ENCODE peak calls at places on chromosomes 2 and 18, in six cellular contexts. H is EL, D is WTC11, X is G401, Q is astrocyte of the spinal cord, N is foreskin fibroblast. C is an unnamed sample.

GRCh38 chr2:236775521-236775920 is 205.9 kb downstream of the ACKR3 start:
- DNase-seq in H (no peak), D (no peak), X (no peak), Q (peak; percentile 27), N (no peak), C (no peak)

GRCh38 chr2:66228128-66228547 is 206.8 kb upstream of the MEIS1 start:
- DNase-seq in H (no peak), D (no peak), X (no peak), Q (no peak), N (no peak), C (no peak)

GRCh38 chr2:105771841-105772240 is 27.1 kb downstream of the NCK2 start:
- DNase-seq in H (no peak), D (no peak), X (no peak), Q (no peak), N (no peak), C (no peak)

GRCh38 chr2:28507806-28508764 is 12.2 kb downstream of the PLB1 start:
- DNase-seq in H (peak; percentile 7), D (no peak), X (no peak), Q (no peak), N (no peak), C (no peak)

GRCh38 chr2:46276652-46277051 is 20.6 kb upstream of the EPAS1 start:
- DNase-seq in H (peak; percentile 45), D (no peak), X (no peak), Q (no peak), N (no peak), C (no peak)

GRCh38 chr2:217993817-217994459 is 8.9 kb downstream of the TNS1 start:
- DNase-seq in H (peak; percentile 33), D (peak; percentile 85), X (peak; percentile 9), Q (no peak), N (no peak), C (peak; percentile 72)

GRCh38 chr2:161233858-161234431 is 73.7 kb downstream of the TANK start:
- DNase-seq in H (no peak), D (no peak), X (no peak), Q (no peak), N (no peak), C (no peak)

GRCh38 chr2:75598572-75599155 is 37.9 kb upstream of the EVA1A start:
- DNase-seq in H (no peak), D (no peak), X (peak; percentile 18), Q (no peak), N (no peak), C (no peak)

GRCh38 chr2:75238670-75239330 is 39.5 kb upstream of the TACR1 start:
- DNase-seq in H (peak; percentile 84), D (no peak), X (no peak), Q (peak; percentile 65), N (peak; percentile 57), C (no peak)

GRCh38 chr2:27932396-27932795 is 41.9 kb downstream of the BABAM2 start:
- DNase-seq in H (peak; percentile 69), D (no peak), X (no peak), Q (peak; percentile 47), N (peak; percentile 25), C (no peak)

GRCh38 chr18:24296273-24296672 is 101.4 kb downstream of the OSBPL1A start:
- DNase-seq in H (no peak), D (no peak), X (no peak), Q (no peak), N (no peak), C (no peak)

GRCh38 chr18:48857023-48857694 is 93.6 kb downstream of the SMAD7 start:
- DNase-seq in H (no peak), D (no peak), X (no peak), Q (no peak), N (no peak), C (no peak)

GRCh38 chr2:152558174-152559091 is 158.8 kb downstream of the PRPF40A start:
- DNase-seq in H (peak; percentile 92), D (no peak), X (no peak), Q (peak; percentile 95), N (peak; percentile 87), C (no peak)